ENCODE peak calls at places on chromosomes 11 and 22, in six cellular contexts. S is osteocyte; P is WTC11; M is NCI-H69; Q is GM04503; D is activated CD4-positive, alpha-beta T cell treated with anti-CD3 and anti-CD28 coated beads for 24 hours. L is an unnamed sample.
A peak's percentile ranks its signal among the peaks of the same experiment; 100 is the strongest.

GRCh38 chr11:117828641-117829368 is 4.3 kb upstream of the FXYD2 start:
- DNase-seq in D (peak; percentile 79), Q (no peak), M (peak; percentile 79), S (no peak), P (no peak), L (no peak)

GRCh38 chr11:12319734-12320387 is 57.5 kb upstream of the PARVA start:
- DNase-seq in D (no peak), P (no peak), Q (no peak), M (peak; percentile 96), S (no peak), L (no peak)

GRCh38 chr11:69372589-69373250 is 78.8 kb downstream of the MYEOV start:
- DNase-seq in P (no peak), S (peak; percentile 75), Q (no peak), D (no peak), M (no peak), L (no peak)

GRCh38 chr11:90243534-90243933 is 20.7 kb upstream of the CHORDC1 start:
- DNase-seq in S (no peak), P (no peak), M (peak; percentile 92), D (no peak), Q (no peak), L (no peak)

GRCh38 chr11:72274435-72274834 is 30.5 kb upstream of the PHOX2A start:
- DNase-seq in D (no peak), Q (no peak), P (no peak), S (no peak), M (no peak), L (no peak)

GRCh38 chr11:120482149-120482548 is 29.4 kb upstream of the GRIK4 start:
- DNase-seq in D (no peak), Q (peak; percentile 8), P (no peak), M (no peak), S (no peak), L (no peak)

GRCh38 chr22:23088199-23088604 is 17.9 kb downstream of the GNAZ start:
- DNase-seq in D (no peak), S (no peak), Q (no peak), P (peak; percentile 39), M (peak; percentile 87), L (no peak)

GRCh38 chr11:57713849-57714248 is 1.5 kb downstream of the TMX2 start:
- DNase-seq in Q (no peak), D (no peak), M (no peak), S (no peak), P (no peak), L (no peak)

GRCh38 chr22:47129902-47130301 is 367.5 kb downstream of the TBC1D22A start:
- DNase-seq in S (no peak), P (no peak), M (peak; percentile 30), D (no peak), Q (no peak), L (no peak)

GRCh38 chr11:127651175-127651887 is 650.8 kb upstream of the KIRREL3 start:
- DNase-seq in P (no peak), M (no peak), S (no peak), Q (peak; percentile 66), D (no peak), L (peak; percentile 86)

GRCh38 chr22:48348855-48349254 is 1478.8 kb downstream of the BRD1 start:
- DNase-seq in Q (no peak), P (no peak), M (no peak), S (no peak), D (no peak), L (no peak)

GRCh38 chr11:88206746-88207145 is 31.5 kb upstream of the RAB38 start:
- DNase-seq in Q (no peak), M (no peak), P (no peak), D (no peak), S (no peak), L (no peak)

GRCh38 chr22:50242406-50242949 is 2.3 kb downstream of the TUBGCP6 start:
- DNase-seq in P (no peak), D (no peak), S (no peak), M (peak; percentile 17), Q (no peak), L (no peak)

GRCh38 chr11:116471608-116472007 is 301.2 kb downstream of the BUD13 start:
- DNase-seq in P (no peak), Q (no peak), S (no peak), D (no peak), M (peak; percentile 34), L (peak; percentile 57)

GRCh38 chr22:36285545-36285944 is 32.6 kb downstream of the APOL1 start:
- DNase-seq in Q (no peak), D (no peak), S (no peak), M (no peak), P (no peak), L (no peak)

GRCh38 chr22:37201066-37201820 is 11.0 kb downstream of the SSTR3 start:
- DNase-seq in S (no peak), Q (no peak), P (no peak), M (no peak), D (no peak), L (no peak)

GRCh38 chr22:42626951-42627625 is 12.4 kb upstream of the POLDIP3 start:
- DNase-seq in M (no peak), D (no peak), S (no peak), P (no peak), Q (no peak), L (no peak)

GRCh38 chr11:48017105-48017874 is 36.9 kb downstream of the PTPRJ start:
- DNase-seq in S (no peak), M (no peak), P (no peak), D (no peak), Q (no peak), L (no peak)

GRCh38 chr11:67160872-67161783 is 42.1 kb downstream of the KDM2A start:
- DNase-seq in D (no peak), S (no peak), P (no peak), M (no peak), Q (no peak), L (peak; percentile 31)

GRCh38 chr11:11558352-11558751 is 63.5 kb downstream of the GALNT18 start:
- DNase-seq in Q (no peak), P (no peak), M (peak; percentile 32), D (no peak), S (no peak), L (no peak)

GRCh38 chr11:130037058-130037457 is 32.6 kb upstream of the APLP2 start:
- DNase-seq in M (no peak), D (no peak), S (peak; percentile 40), Q (peak; percentile 72), P (no peak), L (no peak)

GRCh38 chr11:46673713-46674462 is 26.5 kb downstream of the ARHGAP1 start:
- DNase-seq in P (no peak), S (no peak), Q (no peak), M (peak; percentile 50), D (no peak), L (no peak)

GRCh38 chr11:108278546-108278945 is 55.7 kb downstream of the ATM start:
- DNase-seq in Q (no peak), S (no peak), M (peak; percentile 86), D (no peak), P (no peak), L (no peak)

GRCh38 chr11:61645179-61645868 is 34.9 kb upstream of the DAGLA start:
- DNase-seq in S (no peak), P (no peak), M (no peak), D (no peak), Q (no peak), L (no peak)

GRCh38 chr11:92311616-92312449 is 87.2 kb downstream of the FAT3 start:
- DNase-seq in P (no peak), M (peak; percentile 45), D (no peak), Q (no peak), S (no peak), L (no peak)

GRCh38 chr22:45518580-45518991 is 15.9 kb downstream of the FBLN1 start:
- DNase-seq in Q (no peak), D (no peak), P (no peak), S (no peak), M (no peak), L (no peak)

L was measured in HS-5.